ENCODE peak calls at places on chromosomes 1 and 21, in four cellular contexts. Y is HFF-Myc, F is upper lobe of right lung, G is thoracic aorta. H is an unnamed sample.

GRCh38 chr1:201896951-201897391 is 8.3 kb downstream of the SHISA4 start:
- DNase-seq in Y (no peak), G (peak), F (no peak), H (no peak)

GRCh38 chr1:221698579-221699349 is 43.1 kb downstream of the DUSP10 start:
- DNase-seq in F (no peak), G (no peak), Y (no peak), H (no peak)

GRCh38 chr1:185860876-185861275 is 126.7 kb downstream of the HMCN1 start:
- DNase-seq in Y (no peak), F (no peak), G (no peak), H (no peak)

GRCh38 chr21:38950388-38951094 is 144.8 kb downstream of the ETS2 start:
- DNase-seq in F (no peak), G (no peak), Y (no peak), H (peak)

GRCh38 chr1:143699731-143700130 is 272.1 kb downstream of the FAM72C start:
- DNase-seq in F (no peak), G (no peak), Y (no peak), H (no peak)

GRCh38 chr1:59357645-59358044 is 60.8 kb downstream of the FGGY start:
- DNase-seq in Y (no peak), G (no peak), F (no peak), H (no peak)

GRCh38 chr1:246001142-246001812 is 505.8 kb downstream of the SMYD3 start:
- DNase-seq in Y (peak), F (no peak), G (no peak), H (no peak)

GRCh38 chr1:17545354-17545753 is 5.9 kb downstream of the ARHGEF10L start:
- DNase-seq in Y (no peak), G (no peak), F (no peak), H (peak)

GRCh38 chr1:160030657-160031367 is 978 bp downstream of the PIGM start:
- DNase-seq in Y (no peak), F (no peak), G (no peak), H (no peak)

GRCh38 chr1:13702425-13703127 is 2.6 kb downstream of the PRDM2 start:
- DNase-seq in F (no peak), Y (no peak), G (no peak), H (no peak)

GRCh38 chr1:100539836-100540536 is 2.0 kb downstream of the GPR88 start:
- DNase-seq in G (no peak), Y (no peak), F (peak), H (peak)

GRCh38 chr1:24294228-24294672 is 24.9 kb upstream of the GRHL3 start:
- DNase-seq in G (no peak), F (no peak), Y (peak), H (peak)

GRCh38 chr1:163361123-163361934 is 39.6 kb downstream of the NUF2 start:
- DNase-seq in F (no peak), G (no peak), Y (no peak), H (peak)

GRCh38 chr1:62716397-62716796 is 28.2 kb upstream of the DOCK7 start:
- DNase-seq in G (no peak), Y (no peak), F (no peak), H (peak)

GRCh38 chr21:31310750-31311149 is 33.3 kb downstream of the TIAM1 start:
- DNase-seq in F (no peak), Y (no peak), G (no peak), H (no peak)

GRCh38 chr21:28233536-28234220 is 759.0 kb downstream of the LTN1 start:
- DNase-seq in F (no peak), Y (no peak), G (no peak), H (no peak)

GRCh38 chr1:221117548-221117951 is 238.3 kb downstream of the HLX start:
- DNase-seq in G (no peak), Y (no peak), F (no peak), H (peak)

GRCh38 chr1:168903237-168903830 is 174.3 kb upstream of the DPT start:
- DNase-seq in Y (no peak), F (no peak), G (no peak), H (no peak)

GRCh38 chr1:92933459-92933858 is 27.8 kb downstream of the DIPK1A start:
- DNase-seq in G (no peak), Y (no peak), F (no peak), H (peak)

GRCh38 chr21:46098303-46099141 is 610 bp downstream of the COL6A2 start:
- DNase-seq in Y (no peak), F (peak), G (peak), H (no peak)

GRCh38 chr1:48603222-48603621 is 131.2 kb upstream of the SPATA6 start:
- DNase-seq in Y (no peak), F (peak), G (no peak), H (no peak)

GRCh38 chr21:42443181-42443785 is 39.6 kb downstream of the UBASH3A start:
- DNase-seq in Y (no peak), G (no peak), F (no peak), H (no peak)

GRCh38 chr1:218585565-218586184 is 240.5 kb downstream of the TGFB2 start:
- DNase-seq in F (no peak), Y (no peak), G (no peak), H (peak)

GRCh38 chr1:36115200-36115669 is 9.8 kb downstream of the COL8A2 start:
- DNase-seq in G (peak), F (no peak), Y (peak), H (peak)
- H3K4me3 ChIP-seq in G (peak), F (no peak), Y (peak), H (no peak)

GRCh38 chr1:26360051-26360806 is 6.3 kb upstream of the CRYBG2 start:
- DNase-seq in G (no peak), Y (no peak), F (no peak), H (no peak)
- TF ChIP-seq CTCF in G (no peak), Y (no peak), F (no peak), H (no peak)

GRCh38 chr1:198601936-198602889 is 36.6 kb upstream of the PTPRC start:
- DNase-seq in F (no peak), Y (no peak), G (no peak), H (no peak)

GRCh38 chr1:198600906-198601305 is 37.9 kb upstream of the PTPRC start:
- DNase-seq in F (no peak), Y (no peak), G (no peak), H (no peak)

GRCh38 chr1:198597690-198598430 is 41.0 kb upstream of the PTPRC start:
- DNase-seq in Y (no peak), F (no peak), G (no peak), H (no peak)

GRCh38 chr1:198598796-198599321 is 40.0 kb upstream of the PTPRC start:
- DNase-seq in G (no peak), F (no peak), Y (no peak), H (no peak)

GRCh38 chr1:198599749-198600148 is 39.1 kb upstream of the PTPRC start:
- DNase-seq in F (no peak), Y (no peak), G (no peak), H (no peak)
- H3K4me3 ChIP-seq in F (no peak), Y (no peak), G (no peak), H (no peak)

DNA sequence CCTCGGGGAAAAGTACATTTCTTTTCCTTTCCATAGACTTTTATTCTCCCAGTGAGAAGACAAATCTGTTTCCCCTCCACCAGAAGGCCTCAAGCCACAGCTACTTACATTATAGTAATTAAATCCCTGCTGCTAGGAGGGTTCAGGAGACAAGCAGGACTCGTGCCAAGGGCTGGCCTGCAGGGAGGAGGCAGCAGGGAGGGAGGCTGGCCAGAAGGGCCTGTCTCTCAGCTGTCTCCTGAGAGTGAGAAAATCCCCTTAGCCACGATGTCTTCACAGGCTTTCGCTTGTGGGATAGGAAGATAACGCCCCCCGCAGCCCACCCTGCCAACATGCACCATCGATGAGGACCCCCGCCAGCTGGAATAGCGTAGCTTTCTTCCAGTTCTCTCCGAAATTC is 14.0 kb downstream of the KCNN3 start:
- DNase-seq in G (no peak), F (no peak), Y (no peak), H (no peak)
- TF ChIP-seq CTCF in G (no peak), F (no peak), Y (no peak), H (no peak)

DNA sequence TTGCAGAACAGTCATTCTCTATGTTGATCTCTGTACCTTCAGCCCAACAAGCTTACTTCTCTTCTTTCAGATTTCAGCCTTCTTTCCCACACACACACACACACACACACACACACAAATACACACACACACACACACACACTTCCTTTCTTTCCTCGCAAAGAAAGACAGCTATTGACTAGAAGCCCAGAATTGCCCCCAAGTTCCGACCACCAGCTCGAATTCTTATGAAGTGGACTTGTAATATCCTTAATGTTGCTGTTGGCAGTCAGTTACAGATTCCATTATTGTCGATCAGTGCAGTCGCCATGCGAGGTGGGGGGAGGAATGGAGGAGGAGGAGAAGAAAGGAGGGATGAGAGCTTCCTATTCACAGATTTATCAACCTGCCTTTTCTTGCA is 125.5 kb downstream of the CLEC20A start:
- DNase-seq in Y (no peak), G (no peak), F (no peak), H (peak)
- H3K4me3 ChIP-seq in Y (no peak), G (peak), F (no peak), H (peak)

GRCh38 chr1:203600782-203601513 is 25.7 kb upstream of the ATP2B4 start:
- DNase-seq in F (no peak), Y (no peak), G (no peak), H (no peak)
- TF ChIP-seq CTCF in F (no peak), Y (no peak), G (no peak), H (no peak)

GRCh38 chr1:51070640-51071039 is 31.4 kb upstream of the C1orf185 start:
- DNase-seq in G (no peak), F (no peak), Y (peak), H (peak)

GRCh38 chr1:51072651-51073050 is 29.4 kb upstream of the C1orf185 start:
- DNase-seq in F (no peak), Y (no peak), G (no peak), H (no peak)

GRCh38 chr1:51073456-51073855 is 28.6 kb upstream of the C1orf185 start:
- DNase-seq in Y (no peak), F (no peak), G (no peak), H (no peak)

GRCh38 chr1:51071291-51071690 is 30.7 kb upstream of the C1orf185 start:
- DNase-seq in F (no peak), Y (no peak), G (no peak), H (no peak)

DNA sequence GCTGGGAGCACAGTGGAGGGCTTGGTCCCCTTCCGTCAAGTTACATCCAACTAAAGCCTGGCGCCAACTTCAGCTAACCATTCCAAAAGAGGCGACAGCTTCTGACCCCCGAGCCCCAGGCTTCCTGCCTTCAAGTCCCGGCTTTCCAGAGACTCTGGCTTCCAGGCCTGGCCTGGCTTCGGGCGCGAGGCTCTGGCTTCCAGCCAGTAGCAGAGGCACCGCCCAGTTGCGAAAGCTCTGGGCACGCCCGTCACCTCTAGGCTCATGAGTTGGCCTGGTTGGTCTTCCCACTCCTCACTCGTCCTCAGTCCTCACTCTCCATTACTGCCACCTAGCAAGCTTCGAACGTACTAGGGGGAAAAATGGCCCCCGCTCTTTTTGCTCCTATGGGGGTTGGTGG is 30.0 kb upstream of the C1orf185 start:
- DNase-seq in Y (no peak), F (no peak), G (no peak), H (no peak)
- H3K4me3 ChIP-seq in Y (no peak), F (no peak), G (no peak), H (no peak)

H was measured in fibroblast of pulmonary artery.